ENCODE peak calls at places on chromosomes 6 and 20, in five cellular contexts. S, V, X, P and Z are unnamed samples.

GRCh38 chr6:168469198-168469943 is 28.4 kb downstream of the SMOC2 start:
- ATAC-seq in S (no peak), P (peak; percentile 95), V (peak; percentile 95), X (no peak), Z (no peak)

GRCh38 chr6:15894973-15895858 is 232.4 kb upstream of the DTNBP1 start:
- ATAC-seq in X (no peak), P (no peak), V (no peak), S (no peak), Z (peak; percentile 64)

GRCh38 chr20:32344835-32345506 is 13.2 kb upstream of the ASXL1 start:
- ATAC-seq in V (no peak), P (no peak), X (no peak), S (no peak), Z (no peak)

GRCh38 chr6:89433637-89434499 is 916 bp downstream of the ANKRD6 start:
- ATAC-seq in V (peak; percentile 49), P (peak; percentile 38), S (peak; percentile 70), X (peak; percentile 16), Z (peak; percentile 7)

GRCh38 chr20:61850926-61851900 is 214.5 kb downstream of the TAF4 start:
- ATAC-seq in X (no peak), V (no peak), P (no peak), S (no peak), Z (no peak)

GRCh38 chr6:138538390-138539031 is 39.2 kb upstream of the NHSL1 start:
- ATAC-seq in V (peak; percentile 35), X (no peak), P (peak; percentile 47), S (no peak), Z (no peak)

GRCh38 chr6:84762220-84762940 is 2.0 kb downstream of the TBX18 start:
- ATAC-seq in S (peak; percentile 20), X (no peak), V (peak; percentile 7), P (no peak), Z (no peak)

GRCh38 chr6:85364354-85364753 is 85.5 kb upstream of the NT5E start:
- ATAC-seq in V (no peak), P (no peak), S (no peak), X (peak; percentile 82), Z (peak; percentile 93)

GRCh38 chr20:49165611-49166010 is 22.5 kb downstream of the STAU1 start:
- ATAC-seq in V (no peak), S (no peak), P (no peak), X (no peak), Z (no peak)

GRCh38 chr6:121506761-121507754 is 71.6 kb downstream of the GJA1 start:
- ATAC-seq in P (no peak), X (no peak), V (no peak), S (no peak), Z (no peak)

GRCh38 chr6:53701333-53702073 is 35.9 kb upstream of the KLHL31 start:
- ATAC-seq in P (no peak), S (no peak), X (peak; percentile 83), V (no peak), Z (no peak)

GRCh38 chr6:130276507-130276906 is 53.8 kb upstream of the SAMD3 start:
- ATAC-seq in S (no peak), X (no peak), V (no peak), P (no peak), Z (no peak)

GRCh38 chr20:54794874-54795273 is 319.5 kb downstream of the DOK5 start:
- ATAC-seq in S (no peak), X (no peak), P (no peak), V (no peak), Z (no peak)

GRCh38 chr6:47134476-47135189 is 92.5 kb upstream of the ADGRF1 start:
- ATAC-seq in X (no peak), P (peak; percentile 25), S (peak; percentile 83), V (peak; percentile 36), Z (peak; percentile 84)

GRCh38 chr6:24691550-24691949 is 24.7 kb downstream of the ACOT13 start:
- ATAC-seq in P (no peak), V (no peak), X (no peak), S (no peak), Z (no peak)

GRCh38 chr6:144718431-144718830 is 433.3 kb downstream of the UTRN start:
- ATAC-seq in S (no peak), P (no peak), V (no peak), X (no peak), Z (no peak)

GRCh38 chr6:111776236-111777189 is 96.7 kb downstream of the FYN start:
- ATAC-seq in P (no peak), V (no peak), X (peak; percentile 22), S (no peak), Z (no peak)

GRCh38 chr20:32050851-32051556 is 1.0 kb upstream of the HCK start:
- ATAC-seq in X (no peak), P (peak; percentile 81), S (peak; percentile 82), V (peak; percentile 78), Z (peak; percentile 20)

GRCh38 chr6:139533573-139534471 is 159.4 kb upstream of the CITED2 start:
- ATAC-seq in P (peak; percentile 76), V (peak; percentile 72), X (peak; percentile 13), S (peak; percentile 84), Z (peak; percentile 73)

GRCh38 chr20:21719592-21720214 is 14.2 kb downstream of the PAX1 start:
- ATAC-seq in V (no peak), S (no peak), P (no peak), X (no peak), Z (no peak)

GRCh38 chr6:151709329-151709728 is 98.2 kb upstream of the ESR1 start:
- ATAC-seq in S (no peak), V (no peak), P (no peak), X (no peak), Z (no peak)

GRCh38 chr20:39066464-39066863 is 104.3 kb downstream of the DHX35 start:
- ATAC-seq in P (no peak), S (no peak), X (no peak), V (no peak), Z (no peak)

GRCh38 chr6:28424163-28424562 is 19.1 kb downstream of the ZSCAN23 start:
- ATAC-seq in X (no peak), P (no peak), V (no peak), S (no peak), Z (no peak)

GRCh38 chr6:125104425-125104824 is 49.1 kb upstream of the TPD52L1 start:
- ATAC-seq in X (no peak), V (no peak), S (no peak), P (no peak), Z (peak; percentile 77)

GRCh38 chr6:7201732-7202541 is 94.2 kb downstream of the RREB1 start:
- ATAC-seq in X (no peak), P (peak; percentile 77), V (peak; percentile 80), S (peak; percentile 85), Z (peak; percentile 35)

GRCh38 chr6:106772270-106773142 is 143.1 kb downstream of the QRSL1 start:
- ATAC-seq in S (no peak), V (no peak), X (no peak), P (no peak), Z (no peak)

GRCh38 chr6:42338573-42339218 is 113.0 kb downstream of the TRERF1 start:
- ATAC-seq in V (no peak), S (no peak), X (no peak), P (no peak), Z (peak; percentile 56)

GRCh38 chr6:99344289-99344688 is 5.2 kb downstream of the FAXC start:
- ATAC-seq in P (no peak), X (peak; percentile 23), V (no peak), S (peak; percentile 51), Z (no peak)

GRCh38 chr20:1841554-1842140 is 53.6 kb upstream of the SIRPA start:
- ATAC-seq in P (peak; percentile 22), S (no peak), X (no peak), V (peak; percentile 49), Z (no peak)